ENCODE peak calls at places on chromosomes 4 and X, in six cellular contexts. One of them, this sample, is unnamed.

GRCh38 chr4:15035152-15035551 is 32.9 kb downstream of the CPEB2 start:
- DNase-seq in activated naive CD4-positive, alpha-beta T cell treated with anti-CD3 and anti-CD28 coated beads, Interleukin-2, amount 50 U/mL, for 16 hours: no peak
- DNase-seq in KG1: no peak
- DNase-seq in nucleus accumbens: no peak
- DNase-seq in activated CD8-positive, alpha-beta T cell treated with anti-CD3 and anti-CD28 coated beads, Interleukin-2, amount 10 ng/mL, durations not matched to agents 7 days and 5 days: no peak
- DNase-seq in activated T-helper 9 cell treated with anti-CD3 and anti-CD28 coated beads, Interleukin-2, amount 50 U/mL, for 16 hours: no peak
- DNase-seq in this sample: no peak

GRCh38 chr4:80172203-80172602 is 25.1 kb upstream of the PRDM8 start:
- DNase-seq in activated naive CD4-positive, alpha-beta T cell treated with anti-CD3 and anti-CD28 coated beads, Interleukin-2, amount 50 U/mL, for 16 hours: no peak
- DNase-seq in KG1: no peak
- DNase-seq in nucleus accumbens: no peak
- DNase-seq in activated CD8-positive, alpha-beta T cell treated with anti-CD3 and anti-CD28 coated beads, Interleukin-2, amount 10 ng/mL, durations not matched to agents 7 days and 5 days: no peak
- DNase-seq in activated T-helper 9 cell treated with anti-CD3 and anti-CD28 coated beads, Interleukin-2, amount 50 U/mL, for 16 hours: no peak
- DNase-seq in this sample: no peak

GRCh38 chr4:183601381-183601780 is 57.6 kb downstream of the RWDD4 start:
- DNase-seq in activated naive CD4-positive, alpha-beta T cell treated with anti-CD3 and anti-CD28 coated beads, Interleukin-2, amount 50 U/mL, for 16 hours: no peak
- DNase-seq in KG1: no peak
- DNase-seq in nucleus accumbens: no peak
- DNase-seq in activated CD8-positive, alpha-beta T cell treated with anti-CD3 and anti-CD28 coated beads, Interleukin-2, amount 10 ng/mL, durations not matched to agents 7 days and 5 days: no peak
- DNase-seq in activated T-helper 9 cell treated with anti-CD3 and anti-CD28 coated beads, Interleukin-2, amount 50 U/mL, for 16 hours: no peak
- DNase-seq in this sample: no peak

GRCh38 chr4:6065166-6065565 is 46.9 kb upstream of the C4orf50 start:
- DNase-seq in activated naive CD4-positive, alpha-beta T cell treated with anti-CD3 and anti-CD28 coated beads, Interleukin-2, amount 50 U/mL, for 16 hours: no peak
- DNase-seq in KG1: no peak
- DNase-seq in nucleus accumbens: no peak
- DNase-seq in activated CD8-positive, alpha-beta T cell treated with anti-CD3 and anti-CD28 coated beads, Interleukin-2, amount 10 ng/mL, durations not matched to agents 7 days and 5 days: no peak
- DNase-seq in activated T-helper 9 cell treated with anti-CD3 and anti-CD28 coated beads, Interleukin-2, amount 50 U/mL, for 16 hours: no peak
- DNase-seq in this sample: no peak

GRCh38 chrX:47497274-47497673 is 14.3 kb upstream of the ZNF41 start:
- DNase-seq in activated naive CD4-positive, alpha-beta T cell treated with anti-CD3 and anti-CD28 coated beads, Interleukin-2, amount 50 U/mL, for 16 hours: no peak
- DNase-seq in KG1: no peak
- DNase-seq in nucleus accumbens: no peak
- DNase-seq in activated CD8-positive, alpha-beta T cell treated with anti-CD3 and anti-CD28 coated beads, Interleukin-2, amount 10 ng/mL, durations not matched to agents 7 days and 5 days: no peak
- DNase-seq in activated T-helper 9 cell treated with anti-CD3 and anti-CD28 coated beads, Interleukin-2, amount 50 U/mL, for 16 hours: no peak
- DNase-seq in this sample: no peak

GRCh38 chr4:116055857-116056827 is 942.7 kb upstream of the NDST4 start:
- DNase-seq in activated naive CD4-positive, alpha-beta T cell treated with anti-CD3 and anti-CD28 coated beads, Interleukin-2, amount 50 U/mL, for 16 hours: no peak
- DNase-seq in KG1: no peak
- DNase-seq in nucleus accumbens: no peak
- DNase-seq in activated CD8-positive, alpha-beta T cell treated with anti-CD3 and anti-CD28 coated beads, Interleukin-2, amount 10 ng/mL, durations not matched to agents 7 days and 5 days: no peak
- DNase-seq in activated T-helper 9 cell treated with anti-CD3 and anti-CD28 coated beads, Interleukin-2, amount 50 U/mL, for 16 hours: no peak
- DNase-seq in this sample: no peak

GRCh38 chr4:143336828-143337599 is at the start of gene GAB1:
- DNase-seq in activated naive CD4-positive, alpha-beta T cell treated with anti-CD3 and anti-CD28 coated beads, Interleukin-2, amount 50 U/mL, for 16 hours: no peak
- DNase-seq in KG1: peak; percentile 71
- DNase-seq in nucleus accumbens: peak; percentile 39
- DNase-seq in activated CD8-positive, alpha-beta T cell treated with anti-CD3 and anti-CD28 coated beads, Interleukin-2, amount 10 ng/mL, durations not matched to agents 7 days and 5 days: peak; percentile 49
- DNase-seq in activated T-helper 9 cell treated with anti-CD3 and anti-CD28 coated beads, Interleukin-2, amount 50 U/mL, for 16 hours: no peak
- DNase-seq in this sample: peak; percentile 63

GRCh38 chr4:158805628-158806471 is 37.0 kb downstream of the FNIP2 start:
- DNase-seq in activated naive CD4-positive, alpha-beta T cell treated with anti-CD3 and anti-CD28 coated beads, Interleukin-2, amount 50 U/mL, for 16 hours: no peak
- DNase-seq in KG1: no peak
- DNase-seq in nucleus accumbens: no peak
- DNase-seq in activated CD8-positive, alpha-beta T cell treated with anti-CD3 and anti-CD28 coated beads, Interleukin-2, amount 10 ng/mL, durations not matched to agents 7 days and 5 days: no peak
- DNase-seq in activated T-helper 9 cell treated with anti-CD3 and anti-CD28 coated beads, Interleukin-2, amount 50 U/mL, for 16 hours: no peak
- DNase-seq in this sample: no peak

GRCh38 chr4:47184071-47184470 is 152.7 kb downstream of the GABRB1 start:
- DNase-seq in activated naive CD4-positive, alpha-beta T cell treated with anti-CD3 and anti-CD28 coated beads, Interleukin-2, amount 50 U/mL, for 16 hours: no peak
- DNase-seq in KG1: no peak
- DNase-seq in nucleus accumbens: no peak
- DNase-seq in activated CD8-positive, alpha-beta T cell treated with anti-CD3 and anti-CD28 coated beads, Interleukin-2, amount 10 ng/mL, durations not matched to agents 7 days and 5 days: no peak
- DNase-seq in activated T-helper 9 cell treated with anti-CD3 and anti-CD28 coated beads, Interleukin-2, amount 50 U/mL, for 16 hours: no peak
- DNase-seq in this sample: no peak

GRCh38 chr4:80033581-80033980 is 39.4 kb downstream of the ANTXR2 start:
- DNase-seq in activated naive CD4-positive, alpha-beta T cell treated with anti-CD3 and anti-CD28 coated beads, Interleukin-2, amount 50 U/mL, for 16 hours: no peak
- DNase-seq in KG1: no peak
- DNase-seq in nucleus accumbens: no peak
- DNase-seq in activated CD8-positive, alpha-beta T cell treated with anti-CD3 and anti-CD28 coated beads, Interleukin-2, amount 10 ng/mL, durations not matched to agents 7 days and 5 days: no peak
- DNase-seq in activated T-helper 9 cell treated with anti-CD3 and anti-CD28 coated beads, Interleukin-2, amount 50 U/mL, for 16 hours: no peak
- DNase-seq in this sample: no peak

GRCh38 chrX:154490021-154490413 is 412 bp downstream of the SLC10A3 start:
- DNase-seq in activated naive CD4-positive, alpha-beta T cell treated with anti-CD3 and anti-CD28 coated beads, Interleukin-2, amount 50 U/mL, for 16 hours: peak; percentile 15
- DNase-seq in KG1: no peak
- DNase-seq in nucleus accumbens: no peak
- DNase-seq in activated CD8-positive, alpha-beta T cell treated with anti-CD3 and anti-CD28 coated beads, Interleukin-2, amount 10 ng/mL, durations not matched to agents 7 days and 5 days: peak; percentile 53
- DNase-seq in activated T-helper 9 cell treated with anti-CD3 and anti-CD28 coated beads, Interleukin-2, amount 50 U/mL, for 16 hours: no peak
- DNase-seq in this sample: no peak

GRCh38 chr4:1494416-1495315 is 88.4 kb upstream of the NKX1-1 start:
- DNase-seq in activated naive CD4-positive, alpha-beta T cell treated with anti-CD3 and anti-CD28 coated beads, Interleukin-2, amount 50 U/mL, for 16 hours: no peak
- DNase-seq in KG1: no peak
- DNase-seq in nucleus accumbens: no peak
- DNase-seq in activated CD8-positive, alpha-beta T cell treated with anti-CD3 and anti-CD28 coated beads, Interleukin-2, amount 10 ng/mL, durations not matched to agents 7 days and 5 days: no peak
- DNase-seq in activated T-helper 9 cell treated with anti-CD3 and anti-CD28 coated beads, Interleukin-2, amount 50 U/mL, for 16 hours: no peak
- DNase-seq in this sample: no peak

GRCh38 chrX:16282209-16282608 is 114.9 kb downstream of the MAGEB17 start:
- DNase-seq in activated naive CD4-positive, alpha-beta T cell treated with anti-CD3 and anti-CD28 coated beads, Interleukin-2, amount 50 U/mL, for 16 hours: no peak
- DNase-seq in KG1: no peak
- DNase-seq in nucleus accumbens: no peak
- DNase-seq in activated CD8-positive, alpha-beta T cell treated with anti-CD3 and anti-CD28 coated beads, Interleukin-2, amount 10 ng/mL, durations not matched to agents 7 days and 5 days: no peak
- DNase-seq in activated T-helper 9 cell treated with anti-CD3 and anti-CD28 coated beads, Interleukin-2, amount 50 U/mL, for 16 hours: no peak
- DNase-seq in this sample: no peak

GRCh38 chr4:39235701-39236100 is 53.4 kb downstream of the WDR19 start:
- DNase-seq in activated naive CD4-positive, alpha-beta T cell treated with anti-CD3 and anti-CD28 coated beads, Interleukin-2, amount 50 U/mL, for 16 hours: no peak
- DNase-seq in KG1: no peak
- DNase-seq in nucleus accumbens: no peak
- DNase-seq in activated CD8-positive, alpha-beta T cell treated with anti-CD3 and anti-CD28 coated beads, Interleukin-2, amount 10 ng/mL, durations not matched to agents 7 days and 5 days: no peak
- DNase-seq in activated T-helper 9 cell treated with anti-CD3 and anti-CD28 coated beads, Interleukin-2, amount 50 U/mL, for 16 hours: no peak
- DNase-seq in this sample: no peak

GRCh38 chr4:169604131-169604900 is 8.1 kb downstream of the NEK1 start:
- DNase-seq in activated naive CD4-positive, alpha-beta T cell treated with anti-CD3 and anti-CD28 coated beads, Interleukin-2, amount 50 U/mL, for 16 hours: no peak
- DNase-seq in KG1: peak; percentile 11
- DNase-seq in nucleus accumbens: no peak
- DNase-seq in activated CD8-positive, alpha-beta T cell treated with anti-CD3 and anti-CD28 coated beads, Interleukin-2, amount 10 ng/mL, durations not matched to agents 7 days and 5 days: peak; percentile 40
- DNase-seq in activated T-helper 9 cell treated with anti-CD3 and anti-CD28 coated beads, Interleukin-2, amount 50 U/mL, for 16 hours: no peak
- DNase-seq in this sample: no peak

GRCh38 chrX:147602297-147602696 is 309.4 kb upstream of the FMR1 start:
- DNase-seq in activated naive CD4-positive, alpha-beta T cell treated with anti-CD3 and anti-CD28 coated beads, Interleukin-2, amount 50 U/mL, for 16 hours: no peak
- DNase-seq in KG1: no peak
- DNase-seq in nucleus accumbens: no peak
- DNase-seq in activated CD8-positive, alpha-beta T cell treated with anti-CD3 and anti-CD28 coated beads, Interleukin-2, amount 10 ng/mL, durations not matched to agents 7 days and 5 days: no peak
- DNase-seq in activated T-helper 9 cell treated with anti-CD3 and anti-CD28 coated beads, Interleukin-2, amount 50 U/mL, for 16 hours: no peak
- DNase-seq in this sample: no peak

GRCh38 chr4:185771696-185772390 is 40.2 kb downstream of the SORBS2 start:
- DNase-seq in activated naive CD4-positive, alpha-beta T cell treated with anti-CD3 and anti-CD28 coated beads, Interleukin-2, amount 50 U/mL, for 16 hours: no peak
- DNase-seq in KG1: no peak
- DNase-seq in nucleus accumbens: no peak
- DNase-seq in activated CD8-positive, alpha-beta T cell treated with anti-CD3 and anti-CD28 coated beads, Interleukin-2, amount 10 ng/mL, durations not matched to agents 7 days and 5 days: no peak
- DNase-seq in activated T-helper 9 cell treated with anti-CD3 and anti-CD28 coated beads, Interleukin-2, amount 50 U/mL, for 16 hours: no peak
- DNase-seq in this sample: no peak

GRCh38 chr4:48649505-48649904 is 130.6 kb downstream of the FRYL start:
- DNase-seq in activated naive CD4-positive, alpha-beta T cell treated with anti-CD3 and anti-CD28 coated beads, Interleukin-2, amount 50 U/mL, for 16 hours: no peak
- DNase-seq in KG1: no peak
- DNase-seq in nucleus accumbens: no peak
- DNase-seq in activated CD8-positive, alpha-beta T cell treated with anti-CD3 and anti-CD28 coated beads, Interleukin-2, amount 10 ng/mL, durations not matched to agents 7 days and 5 days: no peak
- DNase-seq in activated T-helper 9 cell treated with anti-CD3 and anti-CD28 coated beads, Interleukin-2, amount 50 U/mL, for 16 hours: no peak
- DNase-seq in this sample: no peak

GRCh38 chr4:2743518-2744445 is 12.4 kb downstream of the TNIP2 start:
- DNase-seq in activated naive CD4-positive, alpha-beta T cell treated with anti-CD3 and anti-CD28 coated beads, Interleukin-2, amount 50 U/mL, for 16 hours: no peak
- DNase-seq in KG1: no peak
- DNase-seq in nucleus accumbens: no peak
- DNase-seq in activated CD8-positive, alpha-beta T cell treated with anti-CD3 and anti-CD28 coated beads, Interleukin-2, amount 10 ng/mL, durations not matched to agents 7 days and 5 days: no peak
- DNase-seq in activated T-helper 9 cell treated with anti-CD3 and anti-CD28 coated beads, Interleukin-2, amount 50 U/mL, for 16 hours: no peak
- DNase-seq in this sample: no peak

GRCh38 chr4:140789752-140790151 is 33.6 kb upstream of the TBC1D9 start:
- DNase-seq in activated naive CD4-positive, alpha-beta T cell treated with anti-CD3 and anti-CD28 coated beads, Interleukin-2, amount 50 U/mL, for 16 hours: no peak
- DNase-seq in KG1: no peak
- DNase-seq in nucleus accumbens: no peak
- DNase-seq in activated CD8-positive, alpha-beta T cell treated with anti-CD3 and anti-CD28 coated beads, Interleukin-2, amount 10 ng/mL, durations not matched to agents 7 days and 5 days: no peak
- DNase-seq in activated T-helper 9 cell treated with anti-CD3 and anti-CD28 coated beads, Interleukin-2, amount 50 U/mL, for 16 hours: no peak
- DNase-seq in this sample: no peak

GRCh38 chrX:19649227-19650009 is 134.1 kb upstream of the MAP3K15 start:
- DNase-seq in activated naive CD4-positive, alpha-beta T cell treated with anti-CD3 and anti-CD28 coated beads, Interleukin-2, amount 50 U/mL, for 16 hours: no peak
- DNase-seq in KG1: no peak
- DNase-seq in nucleus accumbens: no peak
- DNase-seq in activated CD8-positive, alpha-beta T cell treated with anti-CD3 and anti-CD28 coated beads, Interleukin-2, amount 10 ng/mL, durations not matched to agents 7 days and 5 days: no peak
- DNase-seq in activated T-helper 9 cell treated with anti-CD3 and anti-CD28 coated beads, Interleukin-2, amount 50 U/mL, for 16 hours: no peak
- DNase-seq in this sample: no peak

This sample was measured in progenitor cell of endocrine pancreas.